ENCODE peak calls at places on chromosome 12, in six cellular contexts. One of them, this sample, is unnamed.

GRCh38 chr12:67989184-67989965 is at the start of gene IFNG-AS1:
- DNase-seq in GM12865: peak; percentile 77
- DNase-seq in left ventricle myocardium superior: no peak
- DNase-seq in posterior cingulate gyrus: no peak
- DNase-seq in GM03348: no peak
- DNase-seq in KG1: no peak
- DNase-seq in this sample: no peak

GRCh38 chr12:55724226-55724939 is 4.2 kb downstream of the RDH5 start:
- DNase-seq in GM12865: peak; percentile 77
- DNase-seq in left ventricle myocardium superior: peak; percentile 80
- DNase-seq in posterior cingulate gyrus: peak; percentile 72
- DNase-seq in GM03348: peak; percentile 53
- DNase-seq in KG1: no peak
- DNase-seq in this sample: peak; percentile 54

GRCh38 chr12:48615681-48616080 is 45.8 kb upstream of the LALBA start:
- DNase-seq in GM12865: no peak
- DNase-seq in left ventricle myocardium superior: no peak
- DNase-seq in posterior cingulate gyrus: no peak
- DNase-seq in GM03348: no peak
- DNase-seq in KG1: no peak
- DNase-seq in this sample: peak; percentile 21

GRCh38 chr12:113200016-113200797 is 14.7 kb downstream of the RITA1 start:
- DNase-seq in GM12865: no peak
- DNase-seq in left ventricle myocardium superior: no peak
- DNase-seq in posterior cingulate gyrus: no peak
- DNase-seq in GM03348: no peak
- DNase-seq in KG1: no peak
- DNase-seq in this sample: no peak

GRCh38 chr12:52534482-52534881 is 14.3 kb upstream of the KRT5 start:
- DNase-seq in GM12865: peak; percentile 15
- DNase-seq in left ventricle myocardium superior: no peak
- DNase-seq in posterior cingulate gyrus: no peak
- DNase-seq in GM03348: no peak
- DNase-seq in KG1: no peak
- DNase-seq in this sample: peak; percentile 17

GRCh38 chr12:3604750-3605638 is 114.0 kb downstream of the PRMT8 start:
- DNase-seq in GM12865: no peak
- DNase-seq in left ventricle myocardium superior: peak; percentile 87
- DNase-seq in posterior cingulate gyrus: peak; percentile 75
- DNase-seq in GM03348: peak; percentile 19
- DNase-seq in KG1: no peak
- DNase-seq in this sample: peak; percentile 46

GRCh38 chr12:51848843-51849735 is 571 bp upstream of the FIGNL2 start:
- DNase-seq in GM12865: no peak
- DNase-seq in left ventricle myocardium superior: no peak
- DNase-seq in posterior cingulate gyrus: no peak
- DNase-seq in GM03348: no peak
- DNase-seq in KG1: no peak
- DNase-seq in this sample: no peak

GRCh38 chr12:50024804-50025186 is 499 bp downstream of the RACGAP1 start:
- DNase-seq in GM12865: peak; percentile 29
- DNase-seq in left ventricle myocardium superior: no peak
- DNase-seq in posterior cingulate gyrus: no peak
- DNase-seq in GM03348: no peak
- DNase-seq in KG1: no peak
- DNase-seq in this sample: peak; percentile 12

GRCh38 chr12:132189378-132190011 is 45.2 kb downstream of the NOC4L start:
- DNase-seq in GM12865: peak; percentile 92
- DNase-seq in left ventricle myocardium superior: peak; percentile 96
- DNase-seq in posterior cingulate gyrus: peak; percentile 79
- DNase-seq in GM03348: peak; percentile 98
- DNase-seq in KG1: peak; percentile 58
- DNase-seq in this sample: peak; percentile 77

This sample was measured in bronchial epithelial cell.